ENCODE peak calls at places on chromosome 20, in five cellular contexts. C is astrocyte, Z is fibroblast of lung, X is GM23248, V is hepatocyte. W is an unnamed sample.

GRCh38 chr20:43893930-43894329 is 20.7 kb upstream of the TOX2 start:
- DNase-seq in C (peak; percentile 22), Z (no peak), X (peak; percentile 65), V (no peak), W (no peak)

GRCh38 chr20:62640870-62641748 is 1.2 kb upstream of the SLCO4A1 start:
- DNase-seq in C (no peak), Z (no peak), X (no peak), V (no peak), W (no peak)

GRCh38 chr20:2507875-2508630 is 662 bp downstream of the ZNF343 start:
- DNase-seq in C (no peak), Z (peak; percentile 53), X (peak; percentile 62), V (peak; percentile 16), W (no peak)

GRCh38 chr20:60970601-60971000 is 281.5 kb upstream of the CDH4 start:
- DNase-seq in C (no peak), Z (no peak), X (no peak), V (no peak), W (no peak)

GRCh38 chr20:5945963-5946362 is 4.4 kb downstream of the TRMT6 start:
- DNase-seq in C (peak; percentile 33), Z (peak; percentile 82), X (peak; percentile 79), V (no peak), W (peak; percentile 54)

GRCh38 chr20:24933266-24933908 is 15.7 kb upstream of the CST7 start:
- DNase-seq in C (no peak), Z (no peak), X (no peak), V (no peak), W (no peak)

GRCh38 chr20:40931348-40932044 is 97.1 kb upstream of the TOP1 start:
- DNase-seq in C (no peak), Z (no peak), X (no peak), V (no peak), W (no peak)

GRCh38 chr20:12570371-12570770 is 438.4 kb upstream of the SPTLC3 start:
- DNase-seq in C (no peak), Z (no peak), X (no peak), V (peak; percentile 46), W (no peak)

GRCh38 chr20:51768759-51769517 is 748 bp upstream of the ATP9A start:
- DNase-seq in C (no peak), Z (no peak), X (peak; percentile 20), V (no peak), W (no peak)

GRCh38 chr20:62860924-62861691 is 514 bp downstream of the TCFL5 start:
- DNase-seq in C (no peak), Z (no peak), X (peak; percentile 64), V (peak; percentile 62), W (no peak)

GRCh38 chr20:62808211-62808865 is 3.7 kb downstream of the OGFR start:
- DNase-seq in C (no peak), Z (peak; percentile 61), X (peak; percentile 72), V (peak; percentile 75), W (no peak)

GRCh38 chr20:36205026-36205425 is 31.3 kb upstream of the AAR2 start:
- DNase-seq in C (no peak), Z (no peak), X (no peak), V (no peak), W (no peak)

GRCh38 chr20:51848346-51848745 is 46.0 kb upstream of the SALL4 start:
- DNase-seq in C (no peak), Z (no peak), X (no peak), V (no peak), W (no peak)

GRCh38 chr20:4869290-4870193 is 131.8 kb downstream of the SLC23A2 start:
- DNase-seq in C (peak; percentile 6), Z (peak; percentile 26), X (no peak), V (peak; percentile 44), W (no peak)

GRCh38 chr20:51525241-51526104 is 17.0 kb downstream of the NFATC2 start:
- DNase-seq in C (no peak), Z (no peak), X (no peak), V (no peak), W (no peak)

GRCh38 chr20:61932199-61932592 is 133.5 kb downstream of the TAF4 start:
- DNase-seq in C (no peak), Z (no peak), X (no peak), V (no peak), W (no peak)

DNA sequence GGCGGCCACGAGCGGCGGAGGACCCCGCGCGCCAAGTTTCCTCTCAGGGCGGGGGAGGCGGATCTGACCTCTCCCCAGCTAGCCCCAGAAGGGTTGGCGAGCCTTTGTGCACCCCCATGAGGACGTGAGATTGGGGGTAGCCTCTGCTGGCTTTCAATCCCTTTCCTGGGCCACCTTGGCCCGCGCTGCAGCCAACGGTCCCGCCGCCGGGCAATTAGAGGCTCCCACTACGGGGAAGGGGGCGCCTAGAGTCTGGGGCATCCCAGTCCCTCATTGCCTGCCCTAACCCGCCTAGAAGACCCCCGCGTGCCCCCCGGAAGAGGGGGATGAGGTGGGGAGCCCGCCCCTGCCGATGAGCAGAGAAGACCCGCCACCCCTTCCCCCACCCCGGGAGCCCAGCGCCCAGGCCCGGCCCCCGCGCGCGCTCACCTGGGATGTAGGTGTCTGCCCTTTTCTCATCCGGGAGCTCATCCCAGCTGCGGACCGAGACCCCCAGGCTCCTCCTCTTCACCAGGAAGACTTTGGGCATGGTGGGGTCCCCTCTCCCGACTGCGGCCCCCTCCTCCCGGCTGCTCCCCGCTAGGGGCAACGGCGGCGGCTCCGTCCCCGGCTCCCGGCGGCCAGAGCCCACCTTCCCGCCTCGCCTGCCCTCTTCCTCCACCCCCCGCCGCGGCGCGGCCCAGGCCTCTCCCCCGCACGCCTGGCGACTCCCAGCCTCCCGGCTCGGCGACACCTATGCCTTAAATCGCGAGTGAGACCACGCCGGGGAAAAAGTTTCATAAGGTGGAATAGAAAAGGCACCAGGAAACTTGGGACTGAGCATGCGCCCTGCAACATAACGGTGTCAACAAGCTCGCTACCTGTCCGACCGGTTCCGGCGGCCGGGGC is at the start of gene OVOL2:
- DNase-seq in C (no peak), Z (no peak), X (peak; percentile 12), V (peak; percentile 88), W (peak; percentile 50)
- H2AFZ ChIP-seq in C (no peak within 1 kb of the TSS), Z (no peak within 1 kb of the TSS), X (no peak within 1 kb of the TSS), V (peak within 1 kb of the TSS; percentile 78), W (peak within 1 kb of the TSS; percentile 82)

GRCh38 chr20:1274485-1275313 is 8.6 kb downstream of the SNPH start:
- DNase-seq in C (no peak), Z (no peak), X (no peak), V (peak; percentile 4), W (no peak)
- H2AFZ ChIP-seq in C (no peak overlapping the region), Z (no peak overlapping the region), X (no peak overlapping the region), V (no peak overlapping the region), W (no peak overlapping the region)

GRCh38 chr20:32752021-32752457 is 8.8 kb upstream of the COMMD7 start:
- DNase-seq in C (no peak), Z (no peak), X (no peak), V (no peak), W (no peak)
- H2AFZ ChIP-seq in C (no peak overlapping the region), Z (no peak overlapping the region), X (peak overlapping the region; percentile 79), V (no peak overlapping the region), W (no peak overlapping the region)

DNA sequence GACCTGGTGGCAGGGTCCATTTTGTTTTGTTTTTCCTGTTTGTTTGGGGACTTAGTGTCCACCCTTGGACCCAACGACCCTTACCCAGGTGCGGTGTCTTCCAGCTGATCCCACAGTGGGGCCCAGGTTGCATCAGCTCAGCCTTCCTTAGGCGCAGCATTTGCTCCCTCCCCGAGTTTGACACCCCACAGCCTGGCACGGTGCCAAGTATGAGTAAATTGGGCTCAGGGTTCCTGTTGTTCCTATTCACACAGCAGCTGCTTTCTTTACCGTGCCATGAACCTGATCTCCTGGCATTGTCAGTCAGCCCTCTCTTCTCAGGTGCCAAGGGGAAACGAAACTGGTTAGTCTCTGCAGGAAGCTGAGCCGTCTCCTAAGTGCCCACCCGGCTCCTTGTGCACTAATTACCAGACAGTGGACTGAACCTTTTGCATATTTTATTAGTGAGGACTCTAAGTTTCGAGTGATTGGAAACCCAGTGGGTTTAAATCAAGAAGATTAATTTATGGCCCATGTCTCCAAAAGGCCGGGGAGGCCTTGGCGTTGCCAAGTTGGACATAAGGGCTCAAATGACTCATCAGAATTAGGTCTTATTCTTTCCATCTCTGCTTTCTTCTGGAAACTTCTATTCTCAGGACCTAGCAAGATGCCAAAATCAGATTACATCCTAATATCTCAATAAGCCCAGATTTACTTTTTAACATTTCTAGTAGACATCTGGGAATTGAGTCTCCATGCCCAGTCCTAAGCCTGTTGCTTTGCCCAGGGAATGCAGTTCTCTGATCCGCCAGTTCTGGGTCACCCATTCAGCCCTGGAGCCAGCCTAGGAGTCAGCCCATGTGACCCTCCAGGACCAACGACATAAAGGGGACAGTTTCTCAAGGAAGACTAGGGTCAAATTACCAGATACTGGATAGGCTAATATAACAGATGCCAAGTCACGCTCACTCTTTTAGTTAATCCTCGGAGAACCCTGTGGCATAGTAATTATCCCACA is 68.8 kb downstream of the TSHZ2 start:
- DNase-seq in C (peak; percentile 70), Z (peak; percentile 10), X (peak; percentile 69), V (no peak), W (no peak)
- H2AFZ ChIP-seq in C (no peak overlapping the region), Z (no peak overlapping the region), X (no peak overlapping the region), V (no peak overlapping the region), W (no peak overlapping the region)

W was measured in keratinocyte.